ENCODE peak calls at places on chromosomes 13 and 19, in five cellular contexts. M, J, K, H and N are unnamed samples.

GRCh38 chr19:46192990-46193650 is 36.4 kb upstream of the IGFL1 start:
- DNase-seq in M (no peak), H (peak; percentile 79), K (no peak), J (no peak), N (no peak)

GRCh38 chr13:50911051-50911690 is 1.6 kb downstream of the RNASEH2B start:
- DNase-seq in J (no peak), M (no peak), H (no peak), K (peak; percentile 74), N (no peak)

GRCh38 chr13:58855283-58855682 is 1223.7 kb downstream of the PCDH17 start:
- DNase-seq in H (peak; percentile 17), J (no peak), K (no peak), M (no peak), N (no peak)

GRCh38 chr13:73556902-73557301 is 498.1 kb downstream of the KLF5 start:
- DNase-seq in K (no peak), H (no peak), M (no peak), J (no peak), N (no peak)

GRCh38 chr13:113584205-113584869 is at the start of gene TFDP1:
- DNase-seq in H (peak; percentile 73), J (peak; percentile 70), K (peak; percentile 98), M (peak; percentile 33), N (peak; percentile 96)

GRCh38 chr13:76965759-76966421 is 17.6 kb downstream of the ACOD1 start:
- DNase-seq in H (peak; percentile 62), K (no peak), M (no peak), J (no peak), N (no peak)

GRCh38 chr19:2274185-2274711 is 7.7 kb downstream of the PEAK3 start:
- DNase-seq in K (peak; percentile 51), H (no peak), J (no peak), M (no peak), N (no peak)

GRCh38 chr19:40646564-40647254 is 43.7 kb downstream of the NUMBL start:
- DNase-seq in J (no peak), K (no peak), M (no peak), H (no peak), N (no peak)

GRCh38 chr13:34523401-34523800 is 418.7 kb upstream of the NBEA start:
- DNase-seq in M (no peak), J (no peak), K (no peak), H (no peak), N (no peak)

GRCh38 chr13:111216166-111216960 is 101.3 kb downstream of the ARHGEF7 start:
- DNase-seq in K (peak; percentile 68), H (no peak), J (no peak), M (peak; percentile 19), N (no peak)

GRCh38 chr13:66111628-66112027 is 1118.5 kb downstream of the PCDH9 start:
- DNase-seq in K (no peak), M (no peak), J (no peak), H (no peak), N (no peak)

GRCh38 chr19:46015080-46015960 is 7.5 kb downstream of the PGLYRP1 start:
- DNase-seq in H (no peak), J (peak; percentile 50), M (peak; percentile 58), K (peak; percentile 63), N (peak; percentile 38)

GRCh38 chr19:7272856-7273578 is 21.2 kb downstream of the INSR start:
- DNase-seq in J (no peak), H (no peak), M (no peak), K (no peak), N (peak; percentile 34)

GRCh38 chr13:73057284-73058025 is 1.4 kb upstream of the KLF5 start:
- DNase-seq in H (no peak), M (no peak), K (no peak), J (no peak), N (no peak)

GRCh38 chr19:10106100-10106936 is at the start of gene PPAN:
- DNase-seq in M (peak; percentile 95), H (peak; percentile 98), K (peak; percentile 100), J (peak; percentile 97), N (peak; percentile 98)

GRCh38 chr13:49020940-49021548 is 45.3 kb downstream of the FNDC3A start:
- DNase-seq in K (peak; percentile 10), J (peak; percentile 11), H (no peak), M (no peak), N (no peak)

GRCh38 chr19:34310494-34310981 is 54.5 kb upstream of the GPI start:
- DNase-seq in H (no peak), J (no peak), K (peak; percentile 85), M (no peak), N (no peak)

GRCh38 chr13:89897681-89898080 is 1449.8 kb upstream of the MIR17HG start:
- DNase-seq in H (no peak), J (no peak), K (no peak), M (no peak), N (no peak)

DNA sequence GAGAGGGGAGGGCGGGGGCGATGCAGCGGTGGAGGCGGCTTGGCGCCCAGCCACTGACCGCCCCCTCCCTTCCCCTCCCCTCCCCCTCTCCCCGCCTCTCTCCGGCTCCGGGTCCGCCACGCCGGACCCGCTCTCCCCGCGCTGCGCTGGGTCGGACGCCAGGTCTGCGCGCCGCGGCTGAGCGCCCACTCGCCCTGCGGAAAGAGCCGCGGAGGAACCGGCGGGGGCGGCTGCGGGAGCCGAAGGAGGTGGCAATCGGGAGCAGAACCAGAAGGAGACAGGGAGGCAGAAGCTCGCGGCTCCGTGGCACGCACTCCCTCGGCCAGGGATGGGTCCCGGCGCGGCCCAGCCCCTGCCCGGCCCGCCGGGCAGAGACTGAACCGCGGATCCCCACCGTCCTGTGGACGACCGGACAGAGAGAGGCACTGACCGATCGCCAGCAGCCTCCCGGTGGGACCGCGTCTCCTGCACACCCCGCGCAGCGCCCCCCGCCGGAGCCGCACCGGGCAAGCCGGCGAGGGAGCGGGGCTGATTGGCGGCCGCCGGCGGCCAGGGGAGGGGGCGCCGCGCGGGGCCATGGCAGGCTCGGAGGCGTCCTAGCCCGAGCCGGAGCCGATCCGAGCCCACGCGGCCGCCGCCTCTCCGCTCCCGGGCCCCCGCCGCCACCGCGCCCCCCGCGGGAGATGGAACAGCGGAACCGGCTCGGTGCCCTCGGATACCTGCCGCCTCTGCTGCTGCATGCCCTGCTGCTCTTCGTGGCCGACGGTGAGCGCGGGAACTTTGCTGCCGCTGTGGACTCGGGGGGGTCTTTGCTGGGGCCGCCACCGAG is at the start of gene VSTM2B:
- DNase-seq in H (no peak), K (no peak), M (no peak), J (no peak), N (no peak)
- H3K4me3 ChIP-seq in H (no peak within 1 kb of the TSS), K (no peak within 1 kb of the TSS), M (no peak within 1 kb of the TSS), J (peak within 1 kb of the TSS; percentile 56), N (no peak within 1 kb of the TSS)

GRCh38 chr19:51027873-51028272 is 1.5 kb upstream of the KLK11 start:
- DNase-seq in J (no peak), H (no peak), K (no peak), M (no peak), N (no peak)
- H3K4me3 ChIP-seq in J (no peak overlapping the region), H (no peak overlapping the region), K (no peak overlapping the region), M (no peak overlapping the region), N (no peak overlapping the region)

GRCh38 chr13:40439928-40440327 is 226.5 kb downstream of the FOXO1 start:
- DNase-seq in J (no peak), M (no peak), K (peak; percentile 55), H (no peak), N (no peak)
- H3K4me3 ChIP-seq in J (no peak overlapping the region), M (no peak overlapping the region), K (no peak overlapping the region), H (no peak overlapping the region), N (no peak overlapping the region)

GRCh38 chr19:45011959-45012358 is 10.7 kb downstream of the RELB start:
- DNase-seq in K (no peak), J (no peak), M (no peak), H (no peak), N (no peak)

GRCh38 chr19:45009625-45010255 is 8.5 kb downstream of the RELB start:
- DNase-seq in K (no peak), J (no peak), M (no peak), H (no peak), N (no peak)

GRCh38 chr19:45008554-45008953 is 7.3 kb downstream of the RELB start:
- DNase-seq in K (no peak), J (no peak), H (no peak), M (no peak), N (no peak)

GRCh38 chr19:45005787-45006186 is 4.5 kb downstream of the RELB start:
- DNase-seq in K (no peak), H (no peak), J (no peak), M (no peak), N (no peak)

GRCh38 chr19:45010306-45010705 is 9.0 kb downstream of the RELB start:
- DNase-seq in K (no peak), H (no peak), J (no peak), M (no peak), N (no peak)
- H3K4me3 ChIP-seq in K (no peak overlapping the region), H (no peak overlapping the region), J (no peak overlapping the region), M (no peak overlapping the region), N (no peak overlapping the region)

GRCh38 chr13:32032780-32033179 is 1.2 kb downstream of the FRY start:
- DNase-seq in M (no peak), K (no peak), J (no peak), H (no peak), N (no peak)

GRCh38 chr13:32031815-32032345 is 306 bp downstream of the FRY start:
- DNase-seq in K (no peak), H (no peak), M (no peak), J (no peak), N (no peak)

GRCh38 chr13:32036131-32036695 is 4.6 kb downstream of the FRY start:
- DNase-seq in H (no peak), K (no peak), J (no peak), M (no peak), N (no peak)

GRCh38 chr13:32035701-32036100 is 4.1 kb downstream of the FRY start:
- DNase-seq in K (no peak), M (no peak), H (no peak), J (no peak), N (no peak)

DNA sequence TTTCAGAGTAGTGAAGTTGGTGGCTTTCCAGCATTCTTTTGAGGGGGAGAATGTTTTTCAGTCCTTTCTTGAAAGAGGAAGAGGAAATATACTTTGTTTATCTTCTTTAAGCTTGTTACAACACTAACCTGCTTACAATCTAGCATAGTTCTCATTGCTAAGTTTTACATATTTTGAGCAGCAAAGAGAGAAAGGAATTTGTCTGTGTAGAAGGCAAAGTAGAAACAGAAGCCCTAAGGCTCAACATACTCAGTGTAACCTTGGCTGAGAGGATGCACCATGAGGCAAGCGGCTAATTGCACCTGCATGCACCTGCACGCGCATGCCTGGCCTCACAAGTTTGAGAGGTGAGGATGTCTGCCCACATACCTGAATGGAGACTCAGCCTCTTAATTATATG is 2.2 kb downstream of the FRY start:
- DNase-seq in M (no peak), H (no peak), J (no peak), K (no peak), N (no peak)
- H3K4me3 ChIP-seq in M (no peak overlapping the region), H (no peak overlapping the region), J (no peak overlapping the region), K (no peak overlapping the region), N (no peak overlapping the region)

DNA sequence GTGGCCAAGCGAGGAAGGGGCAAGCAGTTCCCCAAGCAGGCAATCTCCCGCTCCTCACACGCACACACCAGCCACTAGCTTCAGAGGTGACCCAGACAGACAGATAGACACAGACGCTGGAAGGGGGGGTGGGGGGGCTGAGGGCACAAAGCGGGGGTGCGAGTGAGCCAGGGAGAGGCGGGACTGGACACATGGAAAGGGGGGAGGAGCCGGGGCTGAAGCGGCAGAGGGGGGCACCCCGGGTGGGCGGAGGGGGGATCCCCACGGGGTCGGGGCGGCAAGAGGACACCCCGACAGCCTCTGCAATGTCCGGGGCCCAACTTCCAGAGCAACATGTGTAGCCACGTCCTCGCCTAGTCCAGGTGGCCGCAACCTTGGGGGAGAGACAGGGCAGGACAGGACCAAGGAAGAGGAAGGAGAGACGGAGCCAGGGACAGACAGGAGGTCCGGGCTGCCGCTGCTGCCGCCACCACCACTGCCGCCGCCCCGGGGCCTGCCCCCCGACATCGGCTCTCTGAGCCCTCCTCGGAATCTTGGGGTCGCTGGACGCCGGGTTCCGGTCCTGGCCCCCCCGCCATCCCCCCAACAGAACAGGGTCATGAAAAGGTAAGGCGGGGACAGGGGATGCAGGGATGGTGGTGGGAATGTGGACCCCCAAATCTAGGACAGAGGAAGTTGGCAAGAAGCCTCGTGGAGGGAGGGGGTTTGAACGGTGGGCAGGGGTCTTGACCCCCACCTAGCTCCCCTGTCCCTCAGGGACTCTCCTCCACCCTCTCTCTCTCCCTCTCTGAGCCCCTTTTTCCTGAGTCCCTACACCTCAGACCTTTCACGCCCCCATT is 1.1 kb downstream of the GRIN2D start:
- DNase-seq in M (no peak), J (no peak), K (no peak), H (no peak), N (no peak)
- H3K4me3 ChIP-seq in M (no peak overlapping the region), J (peak overlapping the region; percentile 24), K (no peak overlapping the region), H (no peak overlapping the region), N (no peak overlapping the region)